ENCODE peak calls at places on chromosomes 16 and 17, in nine cellular contexts. A is CD4-positive, alpha-beta T cell; I is stimulated activated CD4-positive, alpha-beta T cell treated with anti-CD3 and anti-CD28 coated beads, Interleukin-1b, Interleukin-23, amount 100 ng/mL, for 4 hours; R is kidney tubule cell; Q is NCI-H774; H is fibroblast of the conjunctiva; B is AG09319; T is IMR-90; E is uterus. Y is an unnamed sample.

GRCh38 chr17:79220715-79221291 is 146.2 kb downstream of the ENGASE start:
- DNase-seq in A (no peak), I (no peak), R (no peak), Q (no peak), H (no peak), B (no peak), T (no peak), E (no peak), Y (no peak)

GRCh38 chr16:73683804-73684203 is 612.8 kb upstream of the PSMD7 start:
- DNase-seq in A (no peak), I (no peak), R (no peak), Q (no peak), H (no peak), B (no peak), T (no peak), E (no peak), Y (no peak)

GRCh38 chr16:27241658-27242057 is 26.9 kb downstream of the NSMCE1 start:
- DNase-seq in A (no peak), I (no peak), R (no peak), Q (no peak), H (no peak), B (no peak), T (peak), E (peak), Y (no peak)

GRCh38 chr17:58417300-58418092 is at the start of gene RNF43:
- DNase-seq in A (peak), I (peak), R (peak), Q (peak), H (peak), B (peak), T (peak), E (peak), Y (peak)

GRCh38 chr17:2692781-2693135 is 18.8 kb downstream of the CLUH start:
- DNase-seq in A (no peak), I (no peak), R (no peak), Q (no peak), H (no peak), B (no peak), T (no peak), E (no peak), Y (no peak)

GRCh38 chr17:32536736-32537646 is 50.2 kb downstream of the CDK5R1 start:
- DNase-seq in A (no peak), I (no peak), R (peak), Q (no peak), H (no peak), B (no peak), T (peak), E (no peak), Y (no peak)

GRCh38 chr17:640436-640835 is 74.2 kb downstream of the VPS53 start:
- DNase-seq in A (no peak), I (no peak), R (no peak), Q (no peak), H (no peak), B (no peak), T (no peak), E (no peak), Y (no peak)

GRCh38 chr17:61401280-61402072 is 1.8 kb downstream of the TBX2 start:
- DNase-seq in A (no peak), I (no peak), R (no peak), Q (no peak), H (no peak), B (no peak), T (peak), E (peak), Y (no peak)

GRCh38 chr17:64599187-64599676 is 62.9 kb downstream of the SMURF2 start:
- DNase-seq in A (peak), I (peak), R (no peak), Q (no peak), H (no peak), B (no peak), T (no peak), E (no peak), Y (no peak)

GRCh38 chr16:8569650-8570338 is 20.5 kb downstream of the TMEM114 start:
- DNase-seq in A (no peak), I (no peak), R (peak), Q (no peak), H (no peak), B (no peak), T (no peak), E (no peak), Y (no peak)

GRCh38 chr16:67805718-67806427 is 487 bp downstream of the RANBP10 start:
- DNase-seq in A (no peak), I (peak), R (no peak), Q (no peak), H (no peak), B (no peak), T (no peak), E (peak), Y (no peak)

GRCh38 chr17:21296097-21297025 is 11.8 kb downstream of the MAP2K3 start:
- DNase-seq in A (no peak), I (no peak), R (no peak), Q (no peak), H (no peak), B (no peak), T (peak), E (no peak), Y (no peak)

GRCh38 chr17:1714488-1714979 is 4.4 kb upstream of the TLCD2 start:
- DNase-seq in A (no peak), I (no peak), R (peak), Q (no peak), H (peak), B (peak), T (peak), E (peak), Y (peak)

GRCh38 chr16:69888005-69888560 is 63.1 kb upstream of the CLEC18A start:
- DNase-seq in A (no peak), I (no peak), R (peak), Q (no peak), H (no peak), B (no peak), T (no peak), E (no peak), Y (no peak)

GRCh38 chr17:58281511-58282011 is 826 bp upstream of the MPO start:
- DNase-seq in A (no peak), I (no peak), R (no peak), Q (no peak), H (no peak), B (no peak), T (no peak), E (no peak), Y (no peak)

GRCh38 chr16:17258848-17259713 is 211.7 kb downstream of the XYLT1 start:
- DNase-seq in A (no peak), I (no peak), R (no peak), Q (no peak), H (no peak), B (no peak), T (peak), E (no peak), Y (no peak)

GRCh38 chr17:57553525-57553924 is 191.6 kb downstream of the CCDC182 start:
- DNase-seq in A (no peak), I (no peak), R (no peak), Q (no peak), H (no peak), B (no peak), T (peak), E (no peak), Y (no peak)

GRCh38 chr17:49576121-49576905 is 642 bp downstream of the NXPH3 start:
- DNase-seq in A (no peak), I (no peak), R (peak), Q (peak), H (no peak), B (no peak), T (peak), E (peak), Y (no peak)

GRCh38 chr16:85872666-85873561 is 26.0 kb upstream of the IRF8 start:
- DNase-seq in A (no peak), I (no peak), R (peak), Q (no peak), H (no peak), B (no peak), T (no peak), E (no peak), Y (no peak)

GRCh38 chr16:56944954-56945839 is 13.3 kb downstream of the HERPUD1 start:
- DNase-seq in A (no peak), I (peak), R (peak), Q (no peak), H (no peak), B (no peak), T (peak), E (no peak), Y (no peak)

GRCh38 chr16:28157768-28158535 is 53.8 kb downstream of the XPO6 start:
- DNase-seq in A (no peak), I (no peak), R (no peak), Q (no peak), H (peak), B (no peak), T (peak), E (no peak), Y (no peak)

GRCh38 chr17:41683441-41684007 is 5.2 kb upstream of the EIF1 start:
- DNase-seq in A (no peak), I (no peak), R (no peak), Q (no peak), H (no peak), B (no peak), T (no peak), E (no peak), Y (no peak)

GRCh38 chr17:71039391-71039790 is 870.1 kb downstream of the KCNJ2 start:
- DNase-seq in A (no peak), I (no peak), R (no peak), Q (no peak), H (no peak), B (no peak), T (no peak), E (no peak), Y (no peak)

GRCh38 chr16:5024632-5025031 is 9.1 kb downstream of the NAGPA start:
- DNase-seq in A (no peak), I (no peak), R (peak), Q (peak), H (no peak), B (no peak), T (no peak), E (no peak), Y (no peak)

GRCh38 chr16:2689968-2690830 is 7.9 kb downstream of the KCTD5 start:
- DNase-seq in A (no peak), I (no peak), R (no peak), Q (no peak), H (no peak), B (no peak), T (no peak), E (no peak), Y (no peak)

GRCh38 chr17:28599311-28600184 is 723 bp upstream of the SPAG5 start:
- DNase-seq in A (peak), I (peak), R (peak), Q (peak), H (peak), B (peak), T (peak), E (peak), Y (peak)

GRCh38 chr16:66364959-66365306 is 1.6 kb upstream of the CDH5 start:
- DNase-seq in A (no peak), I (no peak), R (no peak), Q (no peak), H (no peak), B (no peak), T (no peak), E (no peak), Y (no peak)

GRCh38 chr17:48722924-48723554 is at the start of gene PRAC2:
- DNase-seq in A (no peak), I (no peak), R (no peak), Q (no peak), H (no peak), B (no peak), T (no peak), E (no peak), Y (no peak)

GRCh38 chr16:12341423-12341822 is 364.9 kb downstream of the SNX29 start:
- DNase-seq in A (no peak), I (no peak), R (peak), Q (no peak), H (no peak), B (no peak), T (peak), E (no peak), Y (no peak)

GRCh38 chr17:2710804-2711607 is 558 bp downstream of the CLUH start:
- DNase-seq in A (no peak), I (peak), R (peak), Q (no peak), H (no peak), B (no peak), T (no peak), E (no peak), Y (no peak)

Y was measured in ascending aorta.